ENCODE peak calls at places on chromosomes 6 and 20, in four cellular contexts. One of them, this sample, is unnamed.

GRCh38 chr6:110013396-110013795 is 35.3 kb downstream of the GPR6 start:
- DNase-seq in NCI-H1092: no peak
- DNase-seq in activated T-helper 1 cell treated with Interleukin-2 at 50 U/mL for 16 hours: no peak
- DNase-seq in amniotic stem cell: no peak
- DNase-seq in this sample: no peak

GRCh38 chr6:40419377-40419776 is 167.8 kb downstream of the LRFN2 start:
- DNase-seq in amniotic stem cell: no peak
- DNase-seq in activated T-helper 1 cell treated with Interleukin-2 at 50 U/mL for 16 hours: no peak
- DNase-seq in NCI-H1092: no peak
- DNase-seq in this sample: no peak

GRCh38 chr20:32888636-32889035 is 29.9 kb downstream of the EFCAB8 start:
- DNase-seq in NCI-H1092: peak; percentile 36
- DNase-seq in amniotic stem cell: no peak
- DNase-seq in activated T-helper 1 cell treated with Interleukin-2 at 50 U/mL for 16 hours: no peak
- DNase-seq in this sample: no peak

GRCh38 chr6:132199343-132199742 is 201.9 kb downstream of the MOXD1 start:
- DNase-seq in NCI-H1092: no peak
- DNase-seq in activated T-helper 1 cell treated with Interleukin-2 at 50 U/mL for 16 hours: no peak
- DNase-seq in amniotic stem cell: no peak
- DNase-seq in this sample: no peak

GRCh38 chr20:62977613-62978558 is 25.4 kb downstream of the SLC17A9 start:
- DNase-seq in amniotic stem cell: no peak
- DNase-seq in NCI-H1092: no peak
- DNase-seq in activated T-helper 1 cell treated with Interleukin-2 at 50 U/mL for 16 hours: peak; percentile 55
- DNase-seq in this sample: peak; percentile 82

GRCh38 chr6:139586273-139586672 is 211.8 kb upstream of the CITED2 start:
- DNase-seq in amniotic stem cell: no peak
- DNase-seq in NCI-H1092: no peak
- DNase-seq in activated T-helper 1 cell treated with Interleukin-2 at 50 U/mL for 16 hours: no peak
- DNase-seq in this sample: no peak

GRCh38 chr6:155779421-155779820 is 323.8 kb upstream of the NOX3 start:
- DNase-seq in amniotic stem cell: no peak
- DNase-seq in activated T-helper 1 cell treated with Interleukin-2 at 50 U/mL for 16 hours: no peak
- DNase-seq in NCI-H1092: no peak
- DNase-seq in this sample: no peak

GRCh38 chr6:161139766-161140553 is 133.9 kb downstream of the AGPAT4 start:
- DNase-seq in activated T-helper 1 cell treated with Interleukin-2 at 50 U/mL for 16 hours: no peak
- DNase-seq in NCI-H1092: no peak
- DNase-seq in amniotic stem cell: no peak
- DNase-seq in this sample: no peak

GRCh38 chr6:17281100-17281496 is at the start of gene RBM24:
- DNase-seq in amniotic stem cell: peak; percentile 47
- DNase-seq in NCI-H1092: peak; percentile 30
- DNase-seq in activated T-helper 1 cell treated with Interleukin-2 at 50 U/mL for 16 hours: no peak
- DNase-seq in this sample: no peak

GRCh38 chr6:18343741-18344140 is 43.4 kb upstream of the RNF144B start:
- DNase-seq in NCI-H1092: no peak
- DNase-seq in activated T-helper 1 cell treated with Interleukin-2 at 50 U/mL for 16 hours: no peak
- DNase-seq in amniotic stem cell: peak; percentile 23
- DNase-seq in this sample: no peak

GRCh38 chr20:46367234-46367633 is 39.2 kb downstream of the ELMO2 start:
- DNase-seq in NCI-H1092: no peak
- DNase-seq in activated T-helper 1 cell treated with Interleukin-2 at 50 U/mL for 16 hours: no peak
- DNase-seq in amniotic stem cell: no peak
- DNase-seq in this sample: no peak

GRCh38 chr6:49634080-49634810 is 2.4 kb downstream of the RHAG start:
- DNase-seq in activated T-helper 1 cell treated with Interleukin-2 at 50 U/mL for 16 hours: no peak
- DNase-seq in amniotic stem cell: no peak
- DNase-seq in NCI-H1092: no peak
- DNase-seq in this sample: no peak

GRCh38 chr6:72950114-72950860 is 275.0 kb downstream of the KHDC1L start:
- DNase-seq in activated T-helper 1 cell treated with Interleukin-2 at 50 U/mL for 16 hours: no peak
- DNase-seq in amniotic stem cell: peak; percentile 52
- DNase-seq in NCI-H1092: no peak
- DNase-seq in this sample: no peak

GRCh38 chr20:20690676-20691476 is 21.6 kb downstream of the RALGAPA2 start:
- DNase-seq in activated T-helper 1 cell treated with Interleukin-2 at 50 U/mL for 16 hours: no peak
- DNase-seq in amniotic stem cell: no peak
- DNase-seq in NCI-H1092: no peak
- DNase-seq in this sample: no peak

This sample was measured in T-helper 22 cell.